ENCODE peak calls at places on chromosomes 6 and 20, in six cellular contexts. O is upper lobe of right lung, X is RWPE1, I is neuronal stem cell, L is SK-N-SH, A is heart left ventricle. D is an unnamed sample.

GRCh38 chr6:78700997-78701396 is 166.4 kb upstream of the IRAK1BP1 start:
- DNase-seq in A (no peak), L (no peak), X (no peak), O (no peak), I (no peak), D (no peak)

GRCh38 chr6:145137425-145137824 is 597.9 kb downstream of the EPM2A start:
- DNase-seq in O (no peak), L (no peak), A (no peak), I (no peak), X (no peak), D (no peak)

GRCh38 chr6:121033091-121033490 is 301.2 kb downstream of the TBC1D32 start:
- DNase-seq in L (no peak), A (no peak), O (no peak), I (no peak), X (no peak), D (no peak)

GRCh38 chr6:131949909-131950766 is 1.0 kb downstream of the CCN2 start:
- DNase-seq in L (peak), A (peak), X (peak), O (peak), I (peak), D (peak)

GRCh38 chr6:26311385-26312095 is 53.5 kb upstream of the BTN3A2 start:
- DNase-seq in I (no peak), L (peak), A (no peak), X (no peak), O (no peak), D (no peak)

GRCh38 chr6:106608080-106608668 is 21.1 kb downstream of the RTN4IP1 start:
- DNase-seq in X (peak), L (peak), O (no peak), I (peak), A (no peak), D (no peak)

GRCh38 chr6:40444811-40445210 is 142.4 kb downstream of the LRFN2 start:
- DNase-seq in I (no peak), O (no peak), X (no peak), L (no peak), A (no peak), D (no peak)

GRCh38 chr6:146546440-146546839 is 2.8 kb downstream of the RAB32 start:
- DNase-seq in I (no peak), O (no peak), X (peak), A (no peak), L (no peak), D (no peak)

GRCh38 chr6:107064579-107065065 is 36.6 kb downstream of the MTRES1 start:
- DNase-seq in A (peak), L (no peak), O (no peak), I (no peak), X (no peak), D (no peak)

GRCh38 chr6:53858196-53858595 is 63.4 kb downstream of the LRRC1 start:
- DNase-seq in I (no peak), O (no peak), X (no peak), A (no peak), L (no peak), D (no peak)

GRCh38 chr6:151661928-151662327 is 145.6 kb upstream of the ESR1 start:
- DNase-seq in X (no peak), I (no peak), O (no peak), A (no peak), L (no peak), D (no peak)

GRCh38 chr6:27668442-27669275 is 195.8 kb upstream of the ZNF184 start:
- DNase-seq in O (no peak), I (no peak), X (no peak), L (peak), A (no peak), D (peak)

GRCh38 chr6:146547889-146548288 is 4.3 kb downstream of the RAB32 start:
- DNase-seq in X (no peak), O (no peak), A (no peak), L (no peak), I (no peak), D (no peak)

GRCh38 chr6:137722749-137723272 is 144.2 kb upstream of the TNFAIP3 start:
- DNase-seq in X (no peak), I (no peak), A (no peak), L (no peak), O (no peak), D (no peak)

GRCh38 chr6:132520953-132521352 is 8.0 kb upstream of the STX7 start:
- DNase-seq in O (no peak), L (no peak), A (no peak), I (no peak), X (no peak), D (no peak)

GRCh38 chr6:89281779-89282246 is 33.3 kb downstream of the GABRR2 start:
- DNase-seq in O (no peak), L (peak), I (peak), X (peak), A (no peak), D (no peak)

GRCh38 chr6:62285612-62286469 is at the start of gene KHDRBS2:
- DNase-seq in X (peak), I (peak), A (peak), L (peak), O (peak), D (peak)

DNA sequence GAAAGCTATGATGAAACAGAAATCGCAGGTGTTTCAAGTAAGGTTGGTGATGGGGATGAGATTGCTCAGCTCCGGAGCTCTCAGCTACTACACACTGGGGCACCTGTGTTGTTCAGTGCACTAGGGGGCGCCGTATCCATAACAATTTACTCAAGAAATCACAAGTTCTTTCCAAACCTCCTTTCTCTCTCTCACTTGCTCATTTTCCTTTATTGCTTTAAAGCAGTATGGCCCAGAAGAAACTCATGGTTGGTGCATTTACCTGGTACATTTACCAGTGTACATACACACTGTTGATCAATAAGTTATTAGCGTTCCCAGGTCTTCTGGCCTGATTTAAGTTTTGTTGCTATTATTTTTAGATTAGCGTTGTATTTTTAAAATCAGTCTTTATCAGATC is 235.2 kb upstream of the TAB2 start:
- DNase-seq in A (peak), X (peak), L (peak), I (peak), O (peak), D (peak)
- H3K27ac ChIP-seq in A (no peak), X (no peak), L (no peak), I (no peak), O (no peak), D (no peak)

GRCh38 chr6:34663371-34663770 is 33.2 kb downstream of the ILRUN start:
- DNase-seq in A (no peak), X (no peak), O (no peak), L (no peak), I (no peak), D (no peak)

GRCh38 chr6:34664270-34664971 is 32.1 kb downstream of the ILRUN start:
- DNase-seq in X (no peak), O (no peak), L (no peak), I (no peak), A (no peak), D (no peak)

GRCh38 chr6:34661379-34661778 is 35.2 kb downstream of the ILRUN start:
- DNase-seq in A (no peak), X (no peak), I (no peak), L (no peak), O (no peak), D (no peak)

GRCh38 chr6:34665019-34665418 is 31.5 kb downstream of the ILRUN start:
- DNase-seq in A (no peak), O (no peak), I (no peak), L (no peak), X (no peak), D (no peak)

GRCh38 chr6:34663887-34664269 is 32.7 kb downstream of the ILRUN start:
- DNase-seq in A (no peak), L (no peak), X (no peak), I (no peak), O (no peak), D (no peak)
- H3K27ac ChIP-seq in A (no peak), L (peak), X (no peak), I (no peak), O (peak), D (no peak)

GRCh38 chr20:38110525-38111178 is 54.4 kb downstream of the TGM2 start:
- DNase-seq in I (no peak), X (no peak), L (no peak), O (no peak), A (peak), D (no peak)

GRCh38 chr20:38106461-38106860 is 58.6 kb downstream of the TGM2 start:
- DNase-seq in I (no peak), O (no peak), A (peak), L (no peak), X (no peak), D (no peak)

GRCh38 chr20:38109657-38110524 is 55.2 kb downstream of the TGM2 start:
- DNase-seq in O (no peak), A (peak), X (peak), I (no peak), L (no peak), D (no peak)

GRCh38 chr20:38109025-38109541 is 56.0 kb downstream of the TGM2 start:
- DNase-seq in A (peak), I (no peak), O (no peak), L (peak), X (no peak), D (no peak)

DNA sequence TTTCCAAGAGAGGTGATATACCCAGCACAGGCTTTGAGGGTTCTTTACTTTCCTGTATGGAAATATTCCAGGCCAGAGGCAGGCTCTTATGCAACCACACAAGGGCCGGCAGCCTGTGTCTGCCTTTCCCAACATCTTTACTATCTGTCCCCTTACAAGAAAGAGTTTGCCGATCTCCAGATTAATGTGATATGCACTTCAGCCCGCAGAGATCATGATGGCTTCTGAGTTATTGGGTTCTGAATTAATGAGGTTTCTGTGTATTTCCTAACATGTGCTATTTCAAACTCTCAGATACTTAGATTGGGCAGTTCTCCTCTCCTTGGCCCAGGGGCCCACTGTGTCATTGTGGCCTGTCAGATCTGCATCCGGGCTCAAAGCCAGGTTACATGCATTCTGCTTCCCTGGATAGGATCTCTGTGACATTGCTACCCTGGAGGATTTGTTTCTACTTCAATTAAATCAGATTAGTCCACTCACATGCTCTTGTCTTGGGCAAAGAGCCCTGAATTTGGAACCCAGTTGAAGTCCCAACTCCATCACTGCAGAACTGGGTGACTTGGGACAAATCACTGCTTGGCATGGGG is 56.5 kb downstream of the TGM2 start:
- DNase-seq in O (no peak), I (no peak), L (peak), A (peak), X (no peak), D (no peak)
- H3K27ac ChIP-seq in O (peak), I (no peak), L (peak), A (peak), X (peak), D (no peak)

DNA sequence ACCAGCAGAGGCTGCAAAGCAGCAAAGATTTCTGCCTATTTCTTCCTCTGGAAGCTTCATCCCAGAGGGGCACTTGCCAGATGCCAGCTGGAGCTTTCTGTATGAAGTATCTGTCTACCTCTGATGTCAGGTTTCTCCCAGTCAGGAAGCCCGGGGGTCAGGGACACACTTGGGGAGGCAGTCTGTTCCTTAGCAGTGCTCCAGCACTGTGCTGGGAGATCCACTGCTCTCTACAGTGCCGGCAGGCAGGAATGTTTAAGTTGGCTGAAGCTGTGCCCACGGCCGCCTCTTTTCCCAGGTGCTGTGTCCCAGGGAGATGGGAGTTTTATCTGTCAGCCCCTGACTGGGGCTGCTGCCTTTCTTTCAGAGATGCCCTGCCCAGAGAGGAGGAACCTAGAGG is 631.1 kb upstream of the HTR1E start:
- DNase-seq in I (no peak), X (no peak), L (no peak), A (no peak), O (no peak), D (no peak)
- H3K27ac ChIP-seq in I (no peak), X (no peak), L (no peak), A (no peak), O (no peak), D (no peak)

GRCh38 chr20:48364055-48364454 is 463.7 kb downstream of the PREX1 start:
- DNase-seq in I (no peak), X (no peak), L (no peak), O (no peak), A (no peak), D (no peak)
- H3K27ac ChIP-seq in I (no peak), X (no peak), L (no peak), O (no peak), A (no peak), D (no peak)

DNA sequence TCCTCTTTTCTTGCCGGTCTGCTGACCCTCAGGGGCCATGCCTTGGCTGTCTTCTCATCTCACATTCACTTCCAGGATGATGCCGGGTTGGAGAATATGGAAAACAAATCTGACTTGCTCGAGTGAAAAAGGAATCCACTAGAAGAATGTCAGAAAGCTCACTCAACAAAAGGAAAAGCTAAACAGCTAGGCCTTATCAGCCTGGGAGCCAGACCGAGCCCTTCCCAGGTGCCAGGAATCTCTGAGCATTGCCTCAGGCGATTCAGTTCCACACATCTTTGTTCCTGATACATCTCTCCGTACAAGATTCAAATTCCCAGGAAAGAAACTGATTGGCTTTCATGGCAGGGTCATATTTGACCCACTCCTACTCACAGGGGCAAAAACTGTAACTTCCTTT is 9.2 kb upstream of the OSER1 start:
- DNase-seq in A (no peak), I (no peak), X (no peak), O (no peak), L (no peak), D (no peak)
- H3K27ac ChIP-seq in A (peak), I (no peak), X (no peak), O (no peak), L (no peak), D (no peak)

GRCh38 chr6:33552252-33552651 is 27.8 kb downstream of the BAK1 start:
- DNase-seq in L (no peak), O (no peak), I (no peak), A (no peak), X (no peak), D (no peak)
- H3K27ac ChIP-seq in L (no peak), O (no peak), I (no peak), A (no peak), X (peak), D (no peak)